ENCODE peak calls at places on chromosome 3, in four cellular contexts. U is astrocyte of the cerebellum, N is aorta, Q is esophagus muscularis mucosa. M is an unnamed sample.

GRCh38 chr3:40939113-40940070 is 259.9 kb upstream of the CTNNB1 start:
- DNase-seq in U (no peak), N (no peak), Q (no peak), M (no peak)

GRCh38 chr3:123333401-123333800 is 115.5 kb downstream of the ADCY5 start:
- DNase-seq in U (no peak), N (peak), Q (no peak), M (no peak)

GRCh38 chr3:31404871-31405270 is 127.9 kb upstream of the STT3B start:
- DNase-seq in U (no peak), N (no peak), Q (no peak), M (no peak)

GRCh38 chr3:21020681-21021080 is 730.3 kb downstream of the ZNF385D start:
- DNase-seq in U (no peak), N (no peak), Q (no peak), M (no peak)

GRCh38 chr3:102571985-102572384 is 137.2 kb downstream of the ZPLD1 start:
- DNase-seq in U (no peak), N (no peak), Q (no peak), M (no peak)

GRCh38 chr3:16140116-16140893 is 34.2 kb upstream of the GALNT15 start:
- DNase-seq in U (peak), N (no peak), Q (peak), M (no peak)

GRCh38 chr3:69305011-69305410 is 80.9 kb downstream of the FRMD4B start:
- DNase-seq in U (no peak), N (no peak), Q (no peak), M (no peak)

GRCh38 chr3:184040010-184040409 is 8.5 kb downstream of the HTR3D start:
- DNase-seq in U (no peak), N (no peak), Q (no peak), M (peak)

GRCh38 chr3:128650096-128651050 is at the start of gene RPN1:
- DNase-seq in U (peak), N (peak), Q (peak), M (peak)

GRCh38 chr3:65831733-65832425 is 206.8 kb downstream of the MAGI1 start:
- DNase-seq in U (no peak), N (no peak), Q (no peak), M (peak)

GRCh38 chr3:181298421-181298820 is 308.9 kb upstream of the DNAJC19 start:
- DNase-seq in U (no peak), N (no peak), Q (no peak), M (no peak)

GRCh38 chr3:133038089-133038730 is at the start of gene TMEM108:
- DNase-seq in U (peak), N (peak), Q (no peak), M (no peak)

GRCh38 chr3:113428581-113428980 is 12.7 kb downstream of the CFAP44 start:
- DNase-seq in U (no peak), N (no peak), Q (no peak), M (no peak)

GRCh38 chr3:196517919-196518318 is 2.8 kb upstream of the SMCO1 start:
- DNase-seq in U (no peak), N (no peak), Q (no peak), M (no peak)

GRCh38 chr3:106913111-106913698 is 464.0 kb upstream of the CCDC54 start:
- DNase-seq in U (peak), N (no peak), Q (no peak), M (no peak)

GRCh38 chr3:57127849-57128566 is 37.1 kb downstream of the IL17RD start:
- DNase-seq in U (peak), N (no peak), Q (no peak), M (peak)

GRCh38 chr3:195028877-195029606 is 241.9 kb downstream of the XXYLT1 start:
- DNase-seq in U (no peak), N (no peak), Q (no peak), M (no peak)

GRCh38 chr3:23863060-23863459 is 53.7 kb downstream of the NKIRAS1 start:
- DNase-seq in U (no peak), N (no peak), Q (no peak), M (no peak)

GRCh38 chr3:12158387-12159226 is at the start of gene TIMP4:
- DNase-seq in U (no peak), N (peak), Q (no peak), M (no peak)

GRCh38 chr3:146037697-146038096 is 123.3 kb downstream of the PLOD2 start:
- DNase-seq in U (no peak), N (no peak), Q (no peak), M (no peak)

GRCh38 chr3:134333522-134334181 is 40.6 kb downstream of the AMOTL2 start:
- DNase-seq in U (no peak), N (peak), Q (no peak), M (peak)

GRCh38 chr3:15769256-15769915 is 28.4 kb downstream of the ANKRD28 start:
- DNase-seq in U (no peak), N (no peak), Q (no peak), M (no peak)

GRCh38 chr3:10445561-10445960 is 59.8 kb downstream of the ATP2B2 start:
- DNase-seq in U (no peak), N (peak), Q (no peak), M (no peak)

GRCh38 chr3:64163019-64163754 is 62.1 kb downstream of the PRICKLE2 start:
- DNase-seq in U (no peak), N (no peak), Q (no peak), M (no peak)

GRCh38 chr3:124467980-124468902 is 262.0 kb upstream of the UMPS start:
- DNase-seq in U (peak), N (peak), Q (no peak), M (no peak)

GRCh38 chr3:59980576-59980975 is 930.8 kb upstream of the CFAP20DC start:
- DNase-seq in U (no peak), N (no peak), Q (no peak), M (no peak)

GRCh38 chr3:95434436-95434835 is 1371.6 kb downstream of the NSUN3 start:
- DNase-seq in U (no peak), N (no peak), Q (no peak), M (no peak)
- H3K4me3 ChIP-seq in U (no peak), N (no peak), Q (no peak), M (no peak)

DNA sequence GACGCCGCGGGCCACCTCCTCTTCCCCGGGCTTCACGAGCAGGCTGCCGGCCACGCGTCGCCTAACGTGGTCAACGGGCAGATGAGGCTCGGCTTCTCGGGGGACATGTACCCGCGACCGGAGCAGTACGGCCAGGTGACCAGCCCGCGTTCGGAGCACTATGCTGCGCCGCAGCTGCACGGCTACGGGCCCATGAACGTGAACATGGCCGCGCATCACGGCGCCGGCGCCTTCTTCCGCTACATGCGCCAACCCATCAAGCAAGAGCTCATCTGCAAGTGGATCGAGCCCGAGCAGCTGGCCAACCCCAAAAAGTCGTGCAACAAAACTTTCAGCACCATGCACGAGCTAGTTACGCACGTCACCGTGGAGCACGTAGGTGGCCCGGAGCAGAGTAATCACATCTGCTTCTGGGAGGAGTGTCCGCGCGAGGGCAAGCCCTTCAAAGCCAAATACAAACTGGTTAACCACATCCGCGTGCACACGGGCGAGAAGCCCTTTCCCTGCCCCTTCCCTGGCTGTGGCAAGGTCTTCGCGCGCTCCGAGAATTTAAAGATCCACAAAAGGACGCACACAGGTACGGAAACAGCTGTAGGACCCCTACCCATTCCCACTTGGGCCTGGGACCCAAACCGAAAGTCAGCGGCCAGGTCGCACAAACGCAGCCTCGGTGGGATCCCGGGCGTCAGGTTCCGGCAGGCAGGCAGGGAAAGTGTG is 1.5 kb downstream of the ZIC1 start:
- DNase-seq in U (no peak), N (no peak), Q (peak), M (no peak)
- H3K4me3 ChIP-seq in U (peak), N (no peak), Q (peak), M (peak)

GRCh38 chr3:186870421-186871201 is 28.1 kb downstream of the ADIPOQ start:
- DNase-seq in U (no peak), N (no peak), Q (no peak), M (no peak)
- H3K4me3 ChIP-seq in U (no peak), N (no peak), Q (no peak), M (no peak)

GRCh38 chr3:160180581-160181216 is 44.5 kb upstream of the C3orf80 start:
- DNase-seq in U (no peak), N (no peak), Q (peak), M (peak)
- H3K4me3 ChIP-seq in U (no peak), N (no peak), Q (no peak), M (no peak)

M was measured in AG09309.